ENCODE peak calls at places on chromosomes 4 and X, in ten cellular contexts. P is uterus; M is upper lobe of right lung; W is dorsolateral prefrontal cortex; G is tibial artery; R is GM23338; L is fibroblast of mammary gland; K is CD4-positive, alpha-beta memory T cell; V is endodermal cell; C is left lung. E is an unnamed sample.
A peak's percentile ranks its signal among the peaks of the same experiment; 100 is the strongest.

GRCh38 chr4:124610214-124610613 is 102.3 kb downstream of the ANKRD50 start:
- DNase-seq in K (no peak), C (no peak), V (no peak), M (no peak), W (no peak), G (no peak), L (no peak), P (no peak), R (peak; percentile 10), E (no peak)

GRCh38 chr4:122652379-122652778 is 31.5 kb upstream of the IL21 start:
- DNase-seq in L (peak; percentile 82), M (no peak), W (peak; percentile 34), V (peak; percentile 62), G (no peak), P (no peak), K (peak; percentile 44), R (peak; percentile 63), C (no peak), E (peak; percentile 67)

GRCh38 chr4:104616401-104616820 is 121.7 kb upstream of the CXXC4 start:
- DNase-seq in G (no peak), K (no peak), V (peak; percentile 50), R (peak; percentile 10), W (peak; percentile 18), P (no peak), L (no peak), M (no peak), C (no peak), E (no peak)

GRCh38 chrX:46770817-46771163 is 11.9 kb upstream of the SLC9A7 start:
- DNase-seq in K (no peak), G (no peak), P (no peak), R (no peak), V (peak; percentile 22), W (no peak), M (no peak), C (no peak), L (peak; percentile 91), E (no peak)

GRCh38 chrX:97328853-97329252 is 445.1 kb downstream of the RPA4 start:
- DNase-seq in K (no peak), M (no peak), L (no peak), V (no peak), W (no peak), R (no peak), G (no peak), C (no peak), P (no peak), E (no peak)

GRCh38 chr4:150402968-150403367 is 179.0 kb upstream of the MAB21L2 start:
- DNase-seq in M (no peak), C (peak; percentile 40), P (no peak), V (peak; percentile 49), W (peak; percentile 24), R (peak; percentile 18), L (no peak), K (no peak), G (no peak), E (peak; percentile 96)

GRCh38 chrX:124023838-124024238 is 62.3 kb downstream of the STAG2 start:
- DNase-seq in P (no peak), R (no peak), V (no peak), G (no peak), C (no peak), M (no peak), L (peak; percentile 28), W (no peak), K (no peak), E (no peak)

GRCh38 chrX:33416273-33416805 is 205.0 kb upstream of the DMD start:
- DNase-seq in P (no peak), K (no peak), L (no peak), M (peak; percentile 57), R (no peak), V (no peak), W (no peak), C (no peak), G (no peak), E (no peak)

GRCh38 chr4:61292322-61292721 is 92.2 kb downstream of the ADGRL3 start:
- DNase-seq in L (no peak), W (no peak), P (no peak), C (no peak), K (no peak), G (no peak), R (no peak), V (no peak), M (no peak), E (no peak)

DNA sequence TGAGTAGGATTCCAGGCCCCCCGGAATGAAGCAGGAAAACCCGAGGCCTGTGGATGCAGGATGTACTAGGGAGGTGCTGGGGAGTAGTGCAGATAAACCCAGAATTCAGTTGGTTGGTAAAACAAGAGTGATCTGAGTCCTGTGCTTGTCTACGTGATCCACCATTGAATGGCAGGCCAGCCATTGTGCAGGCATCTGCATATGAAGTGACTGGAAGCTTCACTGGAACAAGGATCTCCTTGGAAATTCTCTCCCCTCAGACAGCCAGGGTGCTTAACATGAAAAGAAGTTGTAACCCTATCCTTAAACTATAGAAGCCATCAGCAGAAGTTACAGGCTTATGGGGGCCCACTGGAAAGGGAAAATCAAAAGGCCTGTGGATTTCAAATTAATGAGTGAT is 656 bp upstream of the GSPT2 start:
- DNase-seq in L (no peak), V (peak; percentile 42), R (peak; percentile 47), P (no peak), C (no peak), G (no peak), K (no peak), M (no peak), W (no peak), E (no peak)
- H3K4me3 ChIP-seq in L (peak overlapping the region; percentile 71), V (peak overlapping the region; percentile 85), R (peak overlapping the region; percentile 72), P (peak overlapping the region; percentile 60), C (no peak overlapping the region), G (peak overlapping the region; percentile 74), K (no peak overlapping the region), M (peak overlapping the region; percentile 61), W (peak overlapping the region; percentile 62), E (peak overlapping the region; percentile 70)

DNA sequence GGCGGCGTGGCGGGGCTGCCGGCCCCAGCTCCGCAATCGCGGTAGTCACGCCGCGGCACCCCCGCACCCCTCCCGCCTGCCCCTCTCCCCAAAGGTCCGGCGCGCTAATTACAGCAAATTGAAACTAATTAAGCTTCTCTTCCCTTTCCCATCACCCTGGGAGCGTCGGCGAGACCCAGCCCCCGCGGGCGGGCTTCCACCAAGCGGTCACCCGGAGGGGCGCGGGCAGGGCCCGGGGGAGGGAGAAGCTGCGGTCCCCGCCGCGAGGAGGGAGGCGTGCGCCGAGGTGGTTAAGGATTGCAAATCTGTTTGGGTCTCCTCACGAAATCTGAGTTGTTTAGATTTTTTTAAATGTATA is 13.1 kb downstream of the ARX start:
- DNase-seq in L (no peak), P (no peak), R (no peak), M (no peak), V (peak; percentile 67), K (no peak), C (no peak), G (no peak), W (no peak), E (no peak)
- H3K4me3 ChIP-seq in L (no peak overlapping the region), P (peak overlapping the region; percentile 23), R (peak overlapping the region; percentile 54), M (no peak overlapping the region), V (peak overlapping the region; percentile 78), K (no peak overlapping the region), C (peak overlapping the region; percentile 13), G (no peak overlapping the region), W (no peak overlapping the region), E (no peak overlapping the region)

GRCh38 chr4:6172927-6173200 is 27.5 kb downstream of the JAKMIP1 start:
- DNase-seq in M (no peak), P (no peak), L (no peak), K (no peak), W (no peak), R (no peak), C (no peak), V (no peak), G (no peak), E (no peak)
- H3K4me3 ChIP-seq in M (no peak overlapping the region), P (no peak overlapping the region), L (no peak overlapping the region), K (no peak overlapping the region), W (no peak overlapping the region), R (no peak overlapping the region), C (no peak overlapping the region), V (no peak overlapping the region), G (no peak overlapping the region), E (no peak overlapping the region)

GRCh38 chr4:39442910-39443480 is 15.7 kb downstream of the RPL9 start:
- DNase-seq in C (no peak), P (no peak), M (no peak), G (no peak), V (no peak), L (no peak), R (no peak), K (no peak), W (no peak), E (no peak)

GRCh38 chr4:39446842-39447573 is 11.7 kb downstream of the RPL9 start:
- DNase-seq in M (peak; percentile 89), L (peak; percentile 63), C (peak; percentile 62), K (no peak), V (peak; percentile 91), P (peak; percentile 29), G (peak; percentile 49), R (peak; percentile 91), W (no peak), E (no peak)

GRCh38 chr4:39441593-39441992 is 17.1 kb downstream of the RPL9 start:
- DNase-seq in M (no peak), G (no peak), P (no peak), W (no peak), R (no peak), C (no peak), L (no peak), K (no peak), V (no peak), E (no peak)

GRCh38 chr4:39450618-39451017 is 8.1 kb downstream of the RPL9 start:
- DNase-seq in V (no peak), P (no peak), G (no peak), W (no peak), M (no peak), C (no peak), L (no peak), R (no peak), K (no peak), E (no peak)

DNA sequence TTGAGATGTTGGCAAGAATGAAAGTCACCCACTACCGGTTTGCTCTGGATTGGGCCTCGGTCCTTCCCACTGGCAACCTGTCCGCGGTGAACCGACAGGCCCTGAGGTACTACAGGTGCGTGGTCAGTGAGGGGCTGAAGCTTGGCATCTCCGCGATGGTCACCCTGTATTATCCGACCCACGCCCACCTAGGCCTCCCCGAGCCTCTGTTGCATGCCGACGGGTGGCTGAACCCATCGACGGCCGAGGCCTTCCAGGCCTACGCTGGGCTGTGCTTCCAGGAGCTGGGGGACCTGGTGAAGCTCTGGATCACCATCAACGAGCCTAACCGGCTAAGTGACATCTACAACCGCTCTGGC is 12.3 kb downstream of the RPL9 start:
- DNase-seq in W (no peak), M (no peak), C (no peak), P (no peak), V (peak; percentile 47), G (no peak), R (no peak), K (no peak), L (no peak), E (no peak)
- H3K4me3 ChIP-seq in W (peak overlapping the region; percentile 41), M (peak overlapping the region; percentile 49), C (peak overlapping the region; percentile 41), P (peak overlapping the region; percentile 32), V (no peak overlapping the region), G (peak overlapping the region; percentile 38), R (peak overlapping the region; percentile 75), K (no peak overlapping the region), L (peak overlapping the region; percentile 23), E (no peak overlapping the region)

GRCh38 chr4:161817822-161818412 is 345.9 kb downstream of the FSTL5 start:
- DNase-seq in V (peak; percentile 46), G (no peak), W (no peak), L (no peak), P (no peak), M (peak; percentile 44), R (no peak), K (no peak), C (no peak), E (no peak)
- H3K4me3 ChIP-seq in V (no peak overlapping the region), G (no peak overlapping the region), W (no peak overlapping the region), L (no peak overlapping the region), P (no peak overlapping the region), M (no peak overlapping the region), R (no peak overlapping the region), K (no peak overlapping the region), C (no peak overlapping the region), E (no peak overlapping the region)

GRCh38 chr4:176002007-176002623 is 63.5 kb upstream of the WDR17 start:
- DNase-seq in C (peak; percentile 47), P (no peak), V (peak; percentile 90), W (peak; percentile 16), M (peak; percentile 80), L (no peak), G (no peak), K (no peak), R (peak; percentile 78), E (no peak)
- H3K4me3 ChIP-seq in C (peak overlapping the region; percentile 30), P (peak overlapping the region; percentile 43), V (peak overlapping the region; percentile 90), W (peak overlapping the region; percentile 72), M (peak overlapping the region; percentile 56), L (peak overlapping the region; percentile 45), G (peak overlapping the region; percentile 54), K (no peak overlapping the region), R (peak overlapping the region; percentile 85), E (no peak overlapping the region)

E was measured in Jurkat, Clone E6-1.